ENCODE peak calls at places on chromosomes 3 and 15, in eight cellular contexts. P is natural killer cell, Y is Calu3, C is brain microvascular endothelial cell, W is epithelial cell of esophagus, B is RWPE1, A is IMR-90, U is endothelial cell. M is an unnamed sample.

GRCh38 chr3:13110678-13111116 is 37.5 kb upstream of the IQSEC1 start:
- DNase-seq in P (peak; percentile 26), Y (peak; percentile 13), C (no peak), W (peak; percentile 30), B (peak; percentile 23), A (no peak), U (no peak), M (peak; percentile 62)

GRCh38 chr3:10437272-10437994 is 68.0 kb downstream of the ATP2B2 start:
- DNase-seq in P (peak; percentile 40), Y (no peak), C (peak; percentile 78), W (peak; percentile 71), B (no peak), A (peak; percentile 85), U (no peak), M (no peak)

GRCh38 chr3:11847035-11847394 is 330 bp upstream of the TAMM41 start:
- DNase-seq in P (no peak), Y (no peak), C (no peak), W (no peak), B (no peak), A (no peak), U (no peak), M (no peak)

GRCh38 chr3:139309880-139310279 is 33.9 kb upstream of the MRPS22 start:
- DNase-seq in P (no peak), Y (no peak), C (no peak), W (no peak), B (no peak), A (no peak), U (no peak), M (no peak)

GRCh38 chr3:160140756-160141155 is 84.5 kb upstream of the C3orf80 start:
- DNase-seq in P (no peak), Y (no peak), C (no peak), W (peak; percentile 9), B (no peak), A (no peak), U (no peak), M (no peak)

GRCh38 chr3:184241447-184242296 is 7.1 kb downstream of the ALG3 start:
- DNase-seq in P (no peak), Y (peak; percentile 94), C (no peak), W (peak; percentile 74), B (peak; percentile 70), A (peak; percentile 21), U (peak; percentile 67), M (no peak)

GRCh38 chr15:76903251-76903681 is 1.9 kb downstream of the SCAPER start:
- DNase-seq in P (no peak), Y (no peak), C (peak; percentile 35), W (peak; percentile 41), B (no peak), A (peak; percentile 78), U (no peak), M (no peak)

GRCh38 chr15:45355860-45356259 is 22.5 kb downstream of the GATM start:
- DNase-seq in P (no peak), Y (no peak), C (no peak), W (no peak), B (no peak), A (no peak), U (no peak), M (no peak)

GRCh38 chr15:53586815-53587214 is 172.6 kb downstream of the WDR72 start:
- DNase-seq in P (no peak), Y (peak; percentile 59), C (peak; percentile 11), W (peak; percentile 59), B (no peak), A (no peak), U (peak; percentile 85), M (no peak)
- TF ChIP-seq CTCF in P (no peak), Y (peak; percentile 40), C (peak; percentile 72), W (peak; percentile 66), B (no peak), A (no peak), U (peak; percentile 85), M (no peak)

GRCh38 chr3:37433758-37434157 is 259.4 kb upstream of the LRRFIP2 start:
- DNase-seq in P (no peak), Y (no peak), C (no peak), W (no peak), B (no peak), A (no peak), U (no peak), M (no peak)

DNA sequence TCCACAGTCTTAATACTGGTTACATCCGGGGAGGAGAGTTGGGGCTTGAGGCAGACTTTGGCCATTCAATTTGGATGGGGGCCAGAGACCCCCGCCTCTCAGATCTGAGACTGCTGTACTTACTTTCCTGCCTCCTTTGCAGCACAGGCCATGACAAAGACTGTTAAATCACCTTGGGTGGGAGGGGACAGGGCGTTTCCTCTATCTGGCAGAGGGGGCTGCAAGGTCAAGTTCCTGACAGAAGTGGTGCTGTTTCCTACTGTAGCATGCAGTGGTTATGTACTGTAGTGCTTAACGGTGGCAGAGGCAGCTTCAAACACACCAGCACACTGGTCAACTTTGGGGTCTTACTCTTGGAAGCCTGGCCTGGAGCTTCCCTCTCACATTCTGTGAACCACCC is 261.2 kb upstream of the LRRFIP2 start:
- DNase-seq in P (no peak), Y (no peak), C (no peak), W (no peak), B (no peak), A (no peak), U (no peak), M (no peak)
- TF ChIP-seq CTCF in P (no peak), Y (no peak), C (no peak), W (no peak), B (no peak), A (no peak), U (no peak), M (no peak)

GRCh38 chr15:34610388-34610787 is 26.9 kb upstream of the GOLGA8B start:
- DNase-seq in P (no peak), Y (no peak), C (peak; percentile 2), W (peak; percentile 37), B (peak; percentile 13), A (peak; percentile 38), U (no peak), M (no peak)
- TF ChIP-seq CTCF in P (no peak), Y (no peak), C (peak; percentile 49), W (peak; percentile 49), B (peak; percentile 58), A (peak; percentile 48), U (peak; percentile 18), M (no peak)

GRCh38 chr3:148970311-148970710 is 21.0 kb upstream of the GYG1 start:
- DNase-seq in P (no peak), Y (no peak), C (no peak), W (no peak), B (no peak), A (no peak), U (no peak), M (no peak)

GRCh38 chr3:148974726-148975125 is 16.6 kb upstream of the GYG1 start:
- DNase-seq in P (no peak), Y (no peak), C (no peak), W (no peak), B (no peak), A (peak; percentile 23), U (no peak), M (no peak)

GRCh38 chr3:148971819-148972218 is 19.5 kb upstream of the GYG1 start:
- DNase-seq in P (no peak), Y (no peak), C (no peak), W (no peak), B (no peak), A (peak; percentile 69), U (no peak), M (no peak)

GRCh38 chr3:148975696-148976095 is 15.6 kb upstream of the GYG1 start:
- DNase-seq in P (no peak), Y (no peak), C (no peak), W (no peak), B (no peak), A (no peak), U (no peak), M (no peak)

GRCh38 chr3:148975277-148975676 is 16.1 kb upstream of the GYG1 start:
- DNase-seq in P (no peak), Y (no peak), C (no peak), W (no peak), B (no peak), A (no peak), U (no peak), M (no peak)
- TF ChIP-seq CTCF in P (no peak), Y (no peak), C (no peak), W (no peak), B (no peak), A (peak; percentile 7), U (no peak), M (no peak)

DNA sequence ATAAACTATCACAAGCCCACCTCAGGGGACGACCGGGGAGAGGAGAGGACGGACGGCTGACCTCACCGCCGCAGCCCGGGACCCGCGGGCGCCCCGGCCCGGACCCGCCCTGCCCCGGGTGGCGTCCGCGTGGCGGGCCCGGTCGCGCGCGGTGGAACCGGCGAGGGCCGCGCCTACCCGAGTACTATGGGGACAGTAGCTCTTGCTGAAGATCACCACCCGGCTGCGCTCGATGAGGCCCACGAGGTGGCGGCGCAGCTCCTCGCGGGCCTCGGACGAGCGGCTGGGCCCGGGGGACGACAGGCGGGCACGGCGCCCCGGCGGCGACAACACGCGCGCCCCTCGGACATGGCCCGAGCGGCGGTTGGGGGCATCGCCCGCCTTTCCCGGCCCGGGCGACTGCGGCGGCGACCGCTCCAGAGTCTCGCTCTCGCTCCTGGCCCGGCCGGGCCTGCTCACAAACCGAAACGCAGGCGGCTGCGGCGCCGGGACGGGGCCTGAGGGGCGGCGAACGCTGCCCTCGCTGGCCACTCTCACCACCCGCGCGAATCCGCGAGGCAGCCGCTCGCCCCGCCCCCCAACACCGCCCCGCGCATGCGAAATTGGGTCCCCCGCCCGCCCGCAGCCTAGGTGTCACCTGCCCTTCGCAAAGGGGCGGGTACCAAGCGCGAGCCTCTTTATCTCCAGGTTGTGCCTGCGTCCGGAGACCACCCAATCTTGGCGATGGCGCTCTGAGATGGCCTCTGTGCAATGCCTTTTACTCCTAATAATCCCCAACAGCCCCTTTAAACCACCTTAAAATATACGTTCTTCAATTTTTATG is at the start of gene TXNRD3:
- DNase-seq in P (peak; percentile 43), Y (peak; percentile 98), C (peak; percentile 36), W (peak; percentile 83), B (peak; percentile 74), A (peak; percentile 49), U (peak; percentile 77), M (peak; percentile 43)
- TF ChIP-seq CTCF in P (no peak), Y (no peak), C (no peak), W (no peak), B (peak; percentile 21), A (peak; percentile 5), U (no peak), M (no peak)

M was measured in activated B cell treated with CpG ODN at 0.5 μM for 24 hours.